ENCODE peak calls at places on chromosomes 6 and 20, in five cellular contexts. J is H9, M is mesenchymal stem cell, V is neuronal stem cell, B is IMR-90. X is an unnamed sample.

GRCh38 chr20:41290804-41291389 is 26.6 kb downstream of the ZHX3 start:
- DNase-seq in J (no peak), V (no peak), B (no peak), M (no peak), X (peak)

GRCh38 chr20:49539481-49540231 is 28.3 kb downstream of the PTGIS start:
- DNase-seq in J (no peak), B (no peak), M (no peak), V (no peak), X (no peak)

GRCh38 chr6:154249499-154250298 is 106.9 kb downstream of the IPCEF1 start:
- DNase-seq in J (no peak), M (no peak), B (no peak), V (no peak), X (no peak)

GRCh38 chr20:8287328-8287727 is 155.3 kb downstream of the PLCB1 start:
- DNase-seq in M (no peak), V (no peak), J (no peak), B (no peak), X (no peak)

GRCh38 chr6:80333342-80333741 is 226.9 kb downstream of the BCKDHB start:
- DNase-seq in B (no peak), V (no peak), J (no peak), M (no peak), X (no peak)

GRCh38 chr6:136550045-136550329 is 235 bp downstream of the MAP7 start:
- DNase-seq in M (peak), B (no peak), V (no peak), J (no peak), X (no peak)

GRCh38 chr20:5190444-5190843 is 63.6 kb downstream of the CDS2 start:
- DNase-seq in B (no peak), V (no peak), J (no peak), M (no peak), X (no peak)

GRCh38 chr20:3092611-3093379 is 8.3 kb upstream of the AVP start:
- DNase-seq in M (no peak), B (no peak), J (peak), V (no peak), X (no peak)

GRCh38 chr6:116280161-116280959 is 630 bp upstream of the TSPYL1 start:
- DNase-seq in J (no peak), M (peak), V (no peak), B (peak), X (no peak)

GRCh38 chr20:61387204-61387958 is 135.3 kb downstream of the CDH4 start:
- DNase-seq in J (peak), M (peak), V (no peak), B (peak), X (no peak)

GRCh38 chr6:130708338-130708737 is 118.9 kb upstream of the SMLR1 start:
- DNase-seq in J (no peak), M (peak), V (no peak), B (peak), X (peak)

GRCh38 chr20:47573586-47573985 is 71.9 kb downstream of the NCOA3 start:
- DNase-seq in V (no peak), M (no peak), B (no peak), J (no peak), X (no peak)

GRCh38 chr20:2914160-2914559 is 40.9 kb downstream of the PTPRA start:
- DNase-seq in V (no peak), M (peak), J (no peak), B (no peak), X (no peak)

GRCh38 chr6:44129841-44130322 is 2.5 kb downstream of the TMEM63B start:
- DNase-seq in V (no peak), J (no peak), M (no peak), B (no peak), X (no peak)

GRCh38 chr6:38279423-38279822 is 360.3 kb downstream of the BTBD9 start:
- DNase-seq in M (no peak), V (no peak), J (no peak), B (no peak), X (no peak)

GRCh38 chr6:99181174-99181573 is 168.3 kb downstream of the FAXC start:
- DNase-seq in M (no peak), J (no peak), V (no peak), B (no peak), X (no peak)

GRCh38 chr6:157516319-157517026 is 135.5 kb downstream of the ZDHHC14 start:
- DNase-seq in B (no peak), M (no peak), V (no peak), J (no peak), X (no peak)

GRCh38 chr6:52155791-52156576 is 30.2 kb upstream of the IL17A start:
- DNase-seq in M (no peak), B (no peak), J (peak), V (no peak), X (peak)

GRCh38 chr6:161105408-161105807 is 113.8 kb downstream of the MAP3K4 start:
- DNase-seq in J (no peak), M (no peak), B (no peak), V (no peak), X (peak)

GRCh38 chr6:21750479-21751018 is 157.0 kb downstream of the SOX4 start:
- DNase-seq in V (no peak), M (no peak), B (no peak), J (no peak), X (no peak)

GRCh38 chr20:15759546-15760216 is 813.6 kb downstream of the KIF16B start:
- DNase-seq in B (no peak), V (no peak), J (no peak), M (peak), X (no peak)

GRCh38 chr6:42020967-42021366 is 29.4 kb upstream of the TAF8 start:
- DNase-seq in M (no peak), J (no peak), B (no peak), V (no peak), X (no peak)

GRCh38 chr6:106383573-106383972 is 23.1 kb downstream of the CRYBG1 start:
- DNase-seq in B (no peak), M (no peak), V (no peak), J (no peak), X (peak)

GRCh38 chr6:1315560-1316386 is 3.9 kb downstream of the FOXQ1 start:
- DNase-seq in J (no peak), M (no peak), V (no peak), B (no peak), X (no peak)

GRCh38 chr6:83853178-83853967 is at the start of gene RIPPLY2:
- DNase-seq in V (peak), M (peak), B (peak), J (peak), X (no peak)

GRCh38 chr6:154995241-154996162 is at the start of gene TIAM2:
- DNase-seq in V (peak), M (peak), B (no peak), J (peak), X (no peak)

GRCh38 chr6:46648869-46649488 is 3.6 kb downstream of the CYP39A1 start:
- DNase-seq in V (no peak), J (no peak), B (no peak), M (peak), X (no peak)

GRCh38 chr20:56575157-56575556 is 42.1 kb downstream of the FAM209B start:
- DNase-seq in J (no peak), V (no peak), B (no peak), M (no peak), X (no peak)

GRCh38 chr6:132663661-132664060 is 4.7 kb upstream of the TAAR1 start:
- DNase-seq in V (no peak), M (peak), B (peak), J (no peak), X (no peak)

GRCh38 chr6:101398716-101399626 is 5.5 kb downstream of the GRIK2 start:
- DNase-seq in J (peak), V (no peak), B (peak), M (no peak), X (no peak)

GRCh38 chr6:101401792-101402617 is 8.5 kb downstream of the GRIK2 start:
- DNase-seq in B (peak), V (peak), M (peak), J (peak), X (no peak)

GRCh38 chr6:101402618-101403002 is 9.1 kb downstream of the GRIK2 start:
- DNase-seq in J (peak), M (no peak), V (peak), B (no peak), X (no peak)

GRCh38 chr6:101399627-101399955 is 6.1 kb downstream of the GRIK2 start:
- DNase-seq in M (no peak), J (peak), B (no peak), V (no peak), X (no peak)

DNA sequence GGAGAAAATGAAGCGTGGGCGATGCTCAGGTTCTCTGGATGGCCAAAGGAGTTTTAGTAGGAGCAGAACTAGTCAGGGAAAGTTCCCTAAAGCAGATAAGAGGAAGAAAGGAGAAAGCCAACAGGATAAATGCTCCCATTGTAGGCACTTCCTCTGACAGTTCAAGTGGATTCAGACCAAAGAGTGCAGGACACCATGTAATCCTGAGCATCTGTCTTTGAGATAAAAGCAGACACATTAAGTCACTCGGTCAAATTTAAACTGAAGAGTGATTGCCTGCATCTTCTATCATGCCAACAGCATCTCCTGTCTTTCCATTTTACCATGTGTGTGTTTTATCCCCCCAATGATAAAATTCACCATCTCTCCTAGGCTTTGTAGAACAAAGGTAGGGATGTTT is 6.8 kb downstream of the GRIK2 start:
- DNase-seq in B (no peak), M (no peak), J (no peak), V (no peak), X (no peak)
- H4K8ac ChIP-seq in B (no peak), M (no peak), J (no peak), V (no peak), X (no peak)

DNA sequence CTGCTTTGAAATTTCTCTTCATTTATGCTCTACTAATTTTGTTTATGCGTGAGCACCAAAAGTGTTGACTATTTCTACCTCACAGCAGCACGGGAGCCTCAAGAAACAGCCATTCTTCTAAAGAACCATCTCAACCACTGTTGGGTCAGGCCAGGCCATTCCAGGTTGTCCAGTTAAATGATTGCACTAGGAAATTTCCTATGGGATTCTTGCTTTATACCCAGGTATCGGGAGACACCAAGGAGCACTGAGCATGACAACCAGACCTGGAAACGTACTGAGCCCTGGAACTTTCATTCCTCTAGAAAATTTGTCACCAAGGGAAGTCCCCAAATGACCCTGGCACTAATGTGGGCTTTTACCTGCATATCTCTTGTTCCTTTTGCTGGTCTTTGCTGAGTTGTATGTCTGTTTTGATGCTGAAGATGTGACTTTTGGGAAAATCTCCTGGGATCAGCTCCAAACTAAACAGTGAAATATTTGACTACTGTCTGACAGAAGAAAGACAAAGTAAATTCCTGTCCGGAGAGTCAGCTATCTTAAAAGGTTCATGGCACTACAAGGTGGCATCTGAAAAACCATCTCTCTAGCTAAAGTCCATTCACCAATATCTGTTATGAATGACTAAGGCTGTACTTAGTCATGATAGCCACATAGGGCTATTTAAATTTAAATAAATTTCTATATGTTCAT is 70.5 kb downstream of the SNAP25 start:
- DNase-seq in V (no peak), M (no peak), B (no peak), J (no peak), X (no peak)
- H3K4ac ChIP-seq in V (no peak), M (no peak), B (no peak), J (no peak), X (no peak)

GRCh38 chr6:31945154-31945506 is 765 bp upstream of the CFB start:
- DNase-seq in M (no peak), V (no peak), B (no peak), J (no peak), X (no peak)
- H4K8ac ChIP-seq in M (peak), V (no peak), B (peak), J (no peak), X (no peak)

GRCh38 chr20:46279104-46279503 is 29.2 kb downstream of the CDH22 start:
- DNase-seq in V (no peak), J (no peak), M (no peak), B (no peak), X (no peak)

GRCh38 chr20:46275091-46275490 is 33.2 kb downstream of the CDH22 start:
- DNase-seq in B (no peak), V (no peak), J (no peak), M (no peak), X (no peak)

GRCh38 chr20:46276531-46276930 is 31.8 kb downstream of the CDH22 start:
- DNase-seq in M (no peak), B (no peak), J (no peak), V (no peak), X (no peak)

GRCh38 chr20:46273701-46274100 is 34.6 kb downstream of the CDH22 start:
- DNase-seq in J (no peak), V (no peak), M (no peak), B (no peak), X (no peak)

GRCh38 chr20:46277602-46278001 is 30.7 kb downstream of the CDH22 start:
- DNase-seq in V (no peak), M (no peak), J (no peak), B (no peak), X (no peak)
- H3K4ac ChIP-seq in V (no peak), M (no peak), J (no peak), B (no peak), X (no peak)

DNA sequence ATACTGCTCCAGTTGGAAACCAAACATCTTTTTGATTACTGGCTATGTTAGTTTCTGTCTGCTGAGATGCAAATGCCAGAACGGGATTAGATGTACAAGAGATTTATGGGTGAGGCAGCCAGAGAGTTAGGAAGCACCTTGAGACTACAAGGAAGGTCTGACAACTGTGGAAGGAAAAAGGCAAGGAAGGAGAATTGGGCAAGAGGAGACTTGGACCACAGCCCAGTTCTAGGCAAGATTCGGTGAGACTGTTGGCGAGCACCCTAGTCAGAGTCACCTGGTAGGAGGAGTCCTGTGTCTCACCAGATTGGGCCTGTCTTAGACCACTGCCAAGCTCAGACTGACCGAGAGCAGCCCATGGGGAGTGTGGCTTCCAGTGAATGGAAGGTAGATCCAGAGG is 91.8 kb upstream of the F13A1 start:
- DNase-seq in J (no peak), V (no peak), B (no peak), M (no peak), X (no peak)
- H4K8ac ChIP-seq in J (no peak), V (no peak), B (no peak), M (no peak), X (no peak)

DNA sequence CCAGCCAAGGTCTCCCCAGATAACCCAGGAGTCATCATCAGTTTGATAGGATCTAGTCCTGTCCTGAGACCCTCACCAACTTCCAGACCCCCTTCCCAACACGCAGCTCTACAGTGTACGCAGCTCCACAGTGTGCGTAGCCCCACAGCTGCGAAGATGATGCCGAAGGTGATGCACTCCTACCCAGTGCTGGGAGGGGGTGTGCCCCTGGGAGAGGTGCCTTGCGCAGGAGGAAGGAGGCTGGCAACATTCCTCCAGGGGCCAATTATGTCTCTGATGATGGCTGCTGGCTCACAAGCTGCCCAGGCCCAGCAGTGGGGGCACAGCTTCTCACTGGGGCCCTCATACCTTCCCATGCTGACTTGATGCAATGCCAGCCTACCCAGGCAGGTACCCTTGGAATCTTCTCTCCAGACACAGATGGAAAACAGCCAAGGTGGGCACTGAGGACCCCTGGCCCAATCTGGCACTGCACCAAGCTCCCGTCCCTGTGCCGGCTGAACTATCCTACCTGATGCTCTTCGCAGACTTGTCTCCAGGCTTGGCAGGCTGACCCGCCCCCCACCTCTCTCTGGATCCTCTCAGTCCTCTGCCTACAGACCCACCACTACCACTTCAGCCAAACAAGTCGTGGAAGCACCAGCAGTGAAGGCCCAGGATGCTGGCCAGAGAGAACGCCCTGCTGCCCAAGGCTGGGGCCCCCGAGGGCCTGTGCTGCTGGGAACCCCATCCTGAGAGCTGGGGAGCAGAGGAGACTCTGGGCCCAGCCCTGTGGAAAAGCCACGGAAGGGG is 1.4 kb downstream of the ZNF512B start:
- DNase-seq in B (no peak), M (no peak), V (no peak), J (peak), X (peak)
- H3K4ac ChIP-seq in B (no peak), M (peak), V (no peak), J (no peak), X (no peak)

X was measured in trophoblast cell.